ENCODE peak calls at places on chromosomes 16 and 17, in ten cellular contexts. O, P, D, Z, F, C, S, W, E and J are unnamed samples.

GRCh38 chr17:36932383-36933173 is 4.7 kb upstream of the LHX1 start:
- DNase-seq in W (no peak), O (no peak), D (no peak), P (no peak), S (no peak), C (no peak), F (no peak), Z (no peak), E (no peak), J (no peak)

GRCh38 chr17:63442549-63443035 is 3.5 kb downstream of the CYB561 start:
- DNase-seq in P (no peak), D (no peak), E (no peak), C (no peak), W (no peak), F (no peak), O (no peak), S (no peak), Z (no peak), J (no peak)

GRCh38 chr17:5769936-5770335 is 185.6 kb upstream of the NLRP1 start:
- DNase-seq in D (no peak), S (no peak), O (no peak), F (no peak), E (no peak), P (no peak), C (peak; percentile 7), Z (no peak), W (no peak), J (no peak)

GRCh38 chr17:3928394-3928793 is 12.1 kb upstream of the P2RX1 start:
- DNase-seq in Z (no peak), C (no peak), F (no peak), P (no peak), O (no peak), S (no peak), W (no peak), D (no peak), E (no peak), J (no peak)

GRCh38 chr16:87017388-87018012 is 299.7 kb downstream of the C16orf95 start:
- DNase-seq in P (no peak), S (peak; percentile 94), C (peak; percentile 85), E (no peak), D (no peak), Z (peak; percentile 99), F (no peak), O (no peak), W (peak; percentile 96), J (no peak)

GRCh38 chr16:66735891-66736290 is 15.5 kb downstream of the DYNC1LI2 start:
- DNase-seq in D (no peak), C (no peak), O (no peak), Z (no peak), S (no peak), E (no peak), F (no peak), P (no peak), W (peak; percentile 48), J (no peak)

GRCh38 chr16:54647216-54647615 is 283.4 kb upstream of the IRX5 start:
- DNase-seq in S (no peak), W (no peak), P (no peak), E (no peak), F (no peak), D (no peak), Z (no peak), C (no peak), O (no peak), J (no peak)

GRCh38 chr17:7018331-7018964 is 4.4 kb upstream of the BCL6B start:
- DNase-seq in F (peak; percentile 45), D (no peak), W (no peak), P (no peak), C (no peak), E (no peak), O (no peak), Z (no peak), S (no peak), J (no peak)

GRCh38 chr16:29806096-29806579 is at the start of gene MAZ:
- DNase-seq in D (no peak), P (peak; percentile 94), E (no peak), W (peak; percentile 85), S (peak; percentile 89), C (peak; percentile 94), Z (peak; percentile 80), O (peak; percentile 77), F (peak; percentile 66), J (no peak)

GRCh38 chr17:3917391-3917931 is 1.2 kb upstream of the P2RX1 start:
- DNase-seq in C (peak; percentile 47), O (no peak), S (peak; percentile 40), D (no peak), P (no peak), Z (peak; percentile 61), W (no peak), F (no peak), E (peak; percentile 73), J (no peak)

GRCh38 chr17:72092710-72093322 is 28.0 kb upstream of the SOX9 start:
- DNase-seq in D (no peak), Z (no peak), C (no peak), F (no peak), O (no peak), E (no peak), S (no peak), P (no peak), W (no peak), J (no peak)